ENCODE peak calls at places on chromosome 16, in eight cellular contexts. T, Z, S, U, M, F, W and V are unnamed samples.
A peak's percentile ranks its signal among the peaks of the same experiment; 100 is the strongest.

GRCh38 chr16:48157302-48157701 is 1.5 kb upstream of the ABCC12 start:
- DNase-seq in F (no peak), W (no peak), U (no peak), S (no peak), Z (no peak), T (no peak), M (no peak), V (no peak)

GRCh38 chr16:26863971-26864370 is 202.8 kb upstream of the C16orf82 start:
- DNase-seq in S (no peak), M (no peak), F (no peak), Z (no peak), W (peak; percentile 44), T (no peak), U (no peak), V (no peak)

GRCh38 chr16:21684199-21684598 is 20.4 kb downstream of the OTOA start:
- DNase-seq in T (no peak), F (no peak), S (peak; percentile 43), U (no peak), Z (no peak), M (no peak), W (peak; percentile 4), V (peak; percentile 56)

GRCh38 chr16:84718-85452 is 6.9 kb downstream of the MPG start:
- DNase-seq in T (peak; percentile 93), M (peak; percentile 81), Z (peak; percentile 71), W (no peak), S (peak; percentile 80), U (peak; percentile 88), F (peak; percentile 80), V (peak; percentile 92)

GRCh38 chr16:3047387-3047720 is 993 bp downstream of the MMP25 start:
- DNase-seq in Z (no peak), W (no peak), U (no peak), F (no peak), T (no peak), M (no peak), S (no peak), V (no peak)

GRCh38 chr16:2712063-2712441 is 8.0 kb downstream of the PRSS27 start:
- DNase-seq in U (no peak), W (no peak), T (no peak), S (no peak), F (no peak), M (no peak), Z (no peak), V (no peak)

GRCh38 chr16:51133691-51134090 is 17.4 kb downstream of the SALL1 start:
- DNase-seq in W (no peak), F (no peak), S (no peak), M (no peak), T (no peak), Z (no peak), U (no peak), V (no peak)

GRCh38 chr16:30535106-30535776 is 583 bp upstream of the ZNF747 start:
- DNase-seq in S (no peak), M (no peak), T (no peak), W (no peak), Z (no peak), U (no peak), F (no peak), V (peak; percentile 57)

GRCh38 chr16:84378567-84378966 is 10.2 kb downstream of the ATP2C2 start:
- DNase-seq in W (no peak), F (no peak), U (no peak), Z (no peak), M (no peak), T (no peak), S (no peak), V (no peak)

GRCh38 chr16:17556276-17557052 is 85.7 kb upstream of the XYLT1 start:
- DNase-seq in Z (no peak), U (no peak), F (no peak), M (no peak), S (peak; percentile 51), T (peak; percentile 27), W (no peak), V (peak; percentile 6)

GRCh38 chr16:1198194-1198593 is 26.9 kb downstream of the TPSG1 start:
- DNase-seq in F (no peak), S (no peak), T (no peak), Z (no peak), U (no peak), W (no peak), M (no peak), V (no peak)

GRCh38 chr16:71474864-71475263 is 12.8 kb upstream of the ZNF23 start:
- DNase-seq in W (no peak), T (peak; percentile 93), M (no peak), U (no peak), Z (peak; percentile 23), F (no peak), S (no peak), V (no peak)

GRCh38 chr16:80669673-80670072 is 128.9 kb downstream of the DYNLRB2 start:
- DNase-seq in Z (no peak), U (no peak), W (no peak), T (no peak), M (no peak), F (no peak), S (no peak), V (no peak)

GRCh38 chr16:79845734-79846135 is 245.2 kb upstream of the MAF start:
- DNase-seq in S (no peak), W (no peak), Z (no peak), M (no peak), T (no peak), F (no peak), U (no peak), V (no peak)

GRCh38 chr16:81513204-81514040 is 68.8 kb downstream of the CMIP start:
- DNase-seq in T (no peak), Z (no peak), U (no peak), S (no peak), M (peak; percentile 85), W (no peak), F (peak; percentile 76), V (no peak)

GRCh38 chr16:85036398-85037049 is 8.9 kb downstream of the KIAA0513 start:
- DNase-seq in Z (no peak), T (no peak), M (no peak), W (no peak), S (no peak), F (no peak), U (no peak), V (no peak)

GRCh38 chr16:2154533-2155090 is 970 bp upstream of the TRAF7 start:
- DNase-seq in M (no peak), W (no peak), S (no peak), T (no peak), F (no peak), Z (no peak), U (no peak), V (no peak)

GRCh38 chr16:29320274-29320999 is 86.1 kb downstream of the NPIPB11 start:
- DNase-seq in S (no peak), W (no peak), T (no peak), F (no peak), Z (no peak), M (no peak), U (no peak), V (no peak)
- TF ChIP-seq CTCF in S (no peak), W (no peak), T (no peak), F (no peak), Z (no peak), M (no peak), U (no peak), V (no peak)

GRCh38 chr16:57863434-57864160 is 61.3 kb upstream of the KIFC3 start:
- DNase-seq in U (no peak), M (peak; percentile 71), F (peak; percentile 43), W (peak; percentile 63), S (no peak), T (peak; percentile 74), Z (peak; percentile 45), V (no peak)

GRCh38 chr16:57862698-57863433 is 60.6 kb upstream of the KIFC3 start:
- DNase-seq in W (no peak), F (no peak), Z (no peak), M (no peak), U (no peak), S (no peak), T (no peak), V (no peak)

GRCh38 chr16:57855188-57855587 is 52.9 kb upstream of the KIFC3 start:
- DNase-seq in W (no peak), T (no peak), Z (no peak), M (no peak), S (no peak), U (no peak), F (no peak), V (no peak)

GRCh38 chr16:57858635-57859034 is 56.3 kb upstream of the KIFC3 start:
- DNase-seq in F (no peak), T (no peak), W (no peak), S (no peak), Z (no peak), M (no peak), U (no peak), V (no peak)

GRCh38 chr16:57859331-57859730 is 57.0 kb upstream of the KIFC3 start:
- DNase-seq in T (peak; percentile 12), M (no peak), W (no peak), Z (no peak), F (no peak), S (no peak), U (no peak), V (peak; percentile 11)
- TF ChIP-seq CTCF in T (peak; percentile 64), M (peak; percentile 33), W (no peak), Z (peak; percentile 26), F (no peak), S (no peak), U (no peak), V (no peak)

DNA sequence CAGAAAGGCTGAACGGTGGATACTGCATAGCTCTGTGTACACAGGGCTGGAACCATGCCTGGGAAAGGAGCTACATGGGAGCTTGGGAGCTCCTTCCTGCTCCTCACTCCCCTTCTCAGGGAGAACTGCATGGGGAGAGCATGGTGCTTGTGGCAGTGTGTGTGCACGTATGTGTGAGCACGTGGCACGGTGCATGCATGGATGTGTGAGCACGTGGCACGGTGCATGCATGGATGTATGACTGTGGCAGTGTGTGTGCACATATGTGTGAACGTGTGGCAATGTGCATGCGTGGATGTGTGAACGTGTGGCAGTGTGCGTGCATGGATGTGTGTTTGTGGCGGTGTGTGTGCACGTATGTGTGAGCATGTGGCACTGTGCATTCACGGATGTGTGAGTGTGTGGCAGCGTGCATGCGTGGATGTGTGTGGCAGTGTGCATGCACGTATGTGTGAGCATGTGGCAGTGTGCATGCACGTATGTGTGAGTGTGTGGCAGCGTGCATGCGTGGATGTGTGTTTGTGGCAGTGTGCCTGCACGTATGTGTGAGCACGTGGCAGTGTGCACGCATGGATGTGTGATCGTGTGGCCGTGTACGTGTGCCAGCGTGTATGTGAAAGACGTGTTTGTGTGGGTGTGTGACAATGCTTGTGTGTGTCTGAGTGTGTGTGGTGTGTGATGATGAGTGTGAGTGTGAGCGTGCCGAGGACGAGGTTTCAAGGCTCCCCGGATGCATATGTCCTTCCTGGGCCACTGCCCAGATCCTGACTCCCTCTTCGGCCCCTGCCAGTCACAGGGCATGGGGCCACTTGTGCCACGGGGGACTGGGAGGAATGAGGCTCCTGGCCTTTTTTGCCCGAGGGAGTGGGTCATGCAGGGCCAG is 52.4 kb upstream of the JPH3 start:
- DNase-seq in T (no peak), S (no peak), M (no peak), F (no peak), U (no peak), Z (no peak), W (no peak), V (no peak)
- TF ChIP-seq CTCF in T (no peak), S (no peak), M (no peak), F (no peak), U (no peak), Z (no peak), W (no peak), V (no peak)

DNA sequence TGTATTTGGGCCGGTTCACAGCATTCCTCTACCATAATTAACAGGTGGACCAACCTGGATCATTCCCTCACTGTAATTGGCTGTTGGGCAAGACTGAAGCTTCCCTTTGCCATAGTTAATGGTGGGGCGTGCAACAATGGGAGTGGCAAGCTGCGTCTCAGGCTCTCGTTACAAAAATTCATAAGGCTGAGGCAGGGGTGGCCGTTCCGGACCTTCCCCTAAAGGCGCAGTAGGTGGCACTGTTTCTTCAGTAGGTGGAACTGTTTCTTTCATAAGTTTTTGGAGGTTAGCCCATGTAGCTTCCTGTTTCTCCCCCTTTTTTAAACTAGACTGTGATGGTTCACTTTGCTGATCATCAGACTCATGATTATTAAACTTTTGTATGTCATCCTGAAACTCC is 17.0 kb upstream of the TMC5 start:
- DNase-seq in S (no peak), F (no peak), Z (no peak), T (no peak), M (no peak), W (no peak), U (no peak), V (no peak)
- TF ChIP-seq CTCF in S (no peak), F (no peak), Z (no peak), T (no peak), M (no peak), W (no peak), U (no peak), V (peak; percentile 29)